ENCODE peak calls at places on chromosomes 3 and 15, in seven cellular contexts. One of them, this sample, is unnamed.

GRCh38 chr15:69161878-69162213 is 1.4 kb downstream of the GLCE start:
- DNase-seq in HL-60: no peak
- DNase-seq in IMR-90: peak; percentile 4
- DNase-seq in stomach: no peak
- DNase-seq in cardiac muscle cell: no peak
- DNase-seq in kidney epithelial cell: no peak
- DNase-seq in mammary epithelial cell: no peak
- DNase-seq in this sample: no peak

GRCh38 chr3:52393959-52394670 is 50.8 kb downstream of the SEMA3G start:
- DNase-seq in HL-60: no peak
- DNase-seq in IMR-90: no peak
- DNase-seq in stomach: no peak
- DNase-seq in cardiac muscle cell: no peak
- DNase-seq in kidney epithelial cell: no peak
- DNase-seq in mammary epithelial cell: no peak
- DNase-seq in this sample: no peak

GRCh38 chr3:171776411-171776810 is 33.9 kb downstream of the PLD1 start:
- DNase-seq in HL-60: no peak
- DNase-seq in IMR-90: no peak
- DNase-seq in stomach: no peak
- DNase-seq in cardiac muscle cell: no peak
- DNase-seq in kidney epithelial cell: no peak
- DNase-seq in mammary epithelial cell: peak; percentile 92
- DNase-seq in this sample: no peak

GRCh38 chr3:187626581-187626980 is 43.6 kb downstream of the SST start:
- DNase-seq in HL-60: no peak
- DNase-seq in IMR-90: no peak
- DNase-seq in stomach: no peak
- DNase-seq in cardiac muscle cell: no peak
- DNase-seq in kidney epithelial cell: no peak
- DNase-seq in mammary epithelial cell: no peak
- DNase-seq in this sample: no peak

GRCh38 chr15:36414670-36415069 is 164.8 kb upstream of the CDIN1 start:
- DNase-seq in HL-60: no peak
- DNase-seq in IMR-90: peak; percentile 17
- DNase-seq in stomach: no peak
- DNase-seq in cardiac muscle cell: no peak
- DNase-seq in kidney epithelial cell: peak; percentile 37
- DNase-seq in mammary epithelial cell: peak; percentile 63
- DNase-seq in this sample: no peak

GRCh38 chr15:40928975-40929729 is at the start of gene DLL4:
- DNase-seq in HL-60: peak; percentile 48
- DNase-seq in IMR-90: peak; percentile 59
- DNase-seq in stomach: peak; percentile 74
- DNase-seq in cardiac muscle cell: peak; percentile 69
- DNase-seq in kidney epithelial cell: no peak
- DNase-seq in mammary epithelial cell: peak; percentile 62
- DNase-seq in this sample: no peak

GRCh38 chr3:154095832-154096421 is 25.3 kb upstream of the ARHGEF26 start:
- DNase-seq in HL-60: no peak
- DNase-seq in IMR-90: peak; percentile 55
- DNase-seq in stomach: no peak
- DNase-seq in cardiac muscle cell: no peak
- DNase-seq in kidney epithelial cell: no peak
- DNase-seq in mammary epithelial cell: no peak
- DNase-seq in this sample: no peak

GRCh38 chr3:110814170-110815007 is 257.2 kb upstream of the NECTIN3 start:
- DNase-seq in HL-60: peak; percentile 55
- DNase-seq in IMR-90: peak; percentile 98
- DNase-seq in stomach: no peak
- DNase-seq in cardiac muscle cell: no peak
- DNase-seq in kidney epithelial cell: peak; percentile 57
- DNase-seq in mammary epithelial cell: peak; percentile 87
- DNase-seq in this sample: peak; percentile 55

GRCh38 chr3:197117107-197117506 is 87.5 kb upstream of the MELTF start:
- DNase-seq in HL-60: no peak
- DNase-seq in IMR-90: peak; percentile 17
- DNase-seq in stomach: no peak
- DNase-seq in cardiac muscle cell: no peak
- DNase-seq in kidney epithelial cell: no peak
- DNase-seq in mammary epithelial cell: peak; percentile 72
- DNase-seq in this sample: no peak

GRCh38 chr3:55790596-55791350 is 303.7 kb upstream of the WNT5A start:
- DNase-seq in HL-60: no peak
- DNase-seq in IMR-90: no peak
- DNase-seq in stomach: no peak
- DNase-seq in cardiac muscle cell: no peak
- DNase-seq in kidney epithelial cell: no peak
- DNase-seq in mammary epithelial cell: no peak
- DNase-seq in this sample: no peak

GRCh38 chr3:193783166-193783896 is 190.3 kb downstream of the OPA1 start:
- DNase-seq in HL-60: no peak
- DNase-seq in IMR-90: no peak
- DNase-seq in stomach: no peak
- DNase-seq in cardiac muscle cell: no peak
- DNase-seq in kidney epithelial cell: no peak
- DNase-seq in mammary epithelial cell: peak; percentile 57
- DNase-seq in this sample: no peak

GRCh38 chr3:195921334-195921771 is 13.0 kb upstream of the TNK2 start:
- DNase-seq in HL-60: no peak
- DNase-seq in IMR-90: no peak
- DNase-seq in stomach: no peak
- DNase-seq in cardiac muscle cell: no peak
- DNase-seq in kidney epithelial cell: no peak
- DNase-seq in mammary epithelial cell: no peak
- DNase-seq in this sample: no peak

GRCh38 chr3:125200731-125201139 is 11.8 kb downstream of the SLC12A8 start:
- DNase-seq in HL-60: no peak
- DNase-seq in IMR-90: no peak
- DNase-seq in stomach: no peak
- DNase-seq in cardiac muscle cell: no peak
- DNase-seq in kidney epithelial cell: peak; percentile 25
- DNase-seq in mammary epithelial cell: no peak
- DNase-seq in this sample: no peak

GRCh38 chr3:125203731-125204130 is 8.8 kb downstream of the SLC12A8 start:
- DNase-seq in HL-60: no peak
- DNase-seq in IMR-90: no peak
- DNase-seq in stomach: no peak
- DNase-seq in cardiac muscle cell: no peak
- DNase-seq in kidney epithelial cell: no peak
- DNase-seq in mammary epithelial cell: no peak
- DNase-seq in this sample: no peak

GRCh38 chr3:125206934-125207333 is 5.6 kb downstream of the SLC12A8 start:
- DNase-seq in HL-60: no peak
- DNase-seq in IMR-90: no peak
- DNase-seq in stomach: no peak
- DNase-seq in cardiac muscle cell: no peak
- DNase-seq in kidney epithelial cell: no peak
- DNase-seq in mammary epithelial cell: no peak
- DNase-seq in this sample: no peak

GRCh38 chr3:125207507-125207906 is 5.0 kb downstream of the SLC12A8 start:
- DNase-seq in HL-60: no peak
- DNase-seq in IMR-90: no peak
- DNase-seq in stomach: no peak
- DNase-seq in cardiac muscle cell: no peak
- DNase-seq in kidney epithelial cell: no peak
- DNase-seq in mammary epithelial cell: no peak
- DNase-seq in this sample: no peak

GRCh38 chr3:125202197-125202596 is 10.4 kb downstream of the SLC12A8 start:
- DNase-seq in HL-60: peak; percentile 29
- DNase-seq in IMR-90: peak; percentile 25
- DNase-seq in stomach: no peak
- DNase-seq in cardiac muscle cell: no peak
- DNase-seq in kidney epithelial cell: no peak
- DNase-seq in mammary epithelial cell: no peak
- DNase-seq in this sample: no peak
- TF ChIP-seq CTCF in HL-60: no peak
- TF ChIP-seq CTCF in IMR-90: peak; percentile 42
- TF ChIP-seq CTCF in stomach: no peak
- TF ChIP-seq CTCF in cardiac muscle cell: peak; percentile 31
- TF ChIP-seq CTCF in kidney epithelial cell: peak; percentile 11
- TF ChIP-seq CTCF in mammary epithelial cell: peak; percentile 37
- TF ChIP-seq CTCF in this sample: no peak

GRCh38 chr15:51620647-51621046 is 1.9 kb downstream of the DMXL2 start:
- DNase-seq in HL-60: peak; percentile 39
- DNase-seq in IMR-90: no peak
- DNase-seq in stomach: no peak
- DNase-seq in cardiac muscle cell: no peak
- DNase-seq in kidney epithelial cell: no peak
- DNase-seq in mammary epithelial cell: no peak
- DNase-seq in this sample: no peak
- H3K4me3 ChIP-seq in HL-60: peak overlapping the region; percentile 81
- H3K4me3 ChIP-seq in IMR-90: no peak overlapping the region
- H3K4me3 ChIP-seq in stomach: no peak overlapping the region
- H3K4me3 ChIP-seq in cardiac muscle cell: peak overlapping the region; percentile 66
- H3K4me3 ChIP-seq in kidney epithelial cell: no peak overlapping the region
- H3K4me3 ChIP-seq in mammary epithelial cell: no peak overlapping the region
- H3K4me3 ChIP-seq in this sample: no peak overlapping the region

GRCh38 chr15:67819636-67820035 is 5.7 kb upstream of the SKOR1 start:
- DNase-seq in HL-60: no peak
- DNase-seq in IMR-90: no peak
- DNase-seq in stomach: no peak
- DNase-seq in cardiac muscle cell: no peak
- DNase-seq in kidney epithelial cell: no peak
- DNase-seq in mammary epithelial cell: no peak
- DNase-seq in this sample: no peak
- H3K27me3 ChIP-seq in HL-60: peaks cover 44% of the 10 kb centered on the region
- H3K27me3 ChIP-seq in IMR-90: peaks cover 75% of the 10 kb centered on the region
- H3K27me3 ChIP-seq in stomach: peaks cover 43% of the 10 kb centered on the region
- H3K27me3 ChIP-seq in cardiac muscle cell: peaks cover 94% of the 10 kb centered on the region
- H3K27me3 ChIP-seq in kidney epithelial cell: peaks cover 74% of the 10 kb centered on the region
- H3K27me3 ChIP-seq in mammary epithelial cell: peaks cover 51% of the 10 kb centered on the region
- H3K27me3 ChIP-seq in this sample: peaks cover 60% of the 10 kb centered on the region

DNA sequence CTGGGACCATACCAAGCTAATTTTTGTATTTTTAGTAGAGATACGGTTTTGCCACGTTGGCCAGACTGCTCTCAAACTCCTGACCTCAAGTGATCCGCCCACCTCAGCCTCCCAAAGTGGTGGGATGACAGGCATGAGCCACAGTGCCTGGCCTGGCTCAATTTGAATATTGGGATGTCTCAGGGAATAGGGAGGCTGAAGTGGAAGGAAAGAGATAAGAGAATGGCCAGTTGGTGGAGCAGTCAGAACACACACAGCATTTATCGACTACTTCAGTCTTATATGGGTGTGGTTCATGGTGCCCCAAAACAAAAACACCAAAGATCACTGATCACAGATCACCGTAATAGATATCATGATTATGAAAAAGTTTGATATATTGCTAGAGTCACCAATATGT is 144.4 kb downstream of the GMNC start:
- DNase-seq in HL-60: no peak
- DNase-seq in IMR-90: no peak
- DNase-seq in stomach: no peak
- DNase-seq in cardiac muscle cell: no peak
- DNase-seq in kidney epithelial cell: no peak
- DNase-seq in mammary epithelial cell: no peak
- DNase-seq in this sample: no peak
- TF ChIP-seq CTCF in HL-60: no peak
- TF ChIP-seq CTCF in IMR-90: no peak
- TF ChIP-seq CTCF in stomach: no peak
- TF ChIP-seq CTCF in cardiac muscle cell: no peak
- TF ChIP-seq CTCF in kidney epithelial cell: no peak
- TF ChIP-seq CTCF in mammary epithelial cell: no peak
- TF ChIP-seq CTCF in this sample: no peak

GRCh38 chr3:141945726-141946125 is 69.3 kb downstream of the ATP1B3 start:
- DNase-seq in HL-60: no peak
- DNase-seq in IMR-90: no peak
- DNase-seq in stomach: no peak
- DNase-seq in cardiac muscle cell: no peak
- DNase-seq in kidney epithelial cell: no peak
- DNase-seq in mammary epithelial cell: no peak
- DNase-seq in this sample: no peak
- H3K4me3 ChIP-seq in HL-60: no peak overlapping the region
- H3K4me3 ChIP-seq in IMR-90: no peak overlapping the region
- H3K4me3 ChIP-seq in stomach: no peak overlapping the region
- H3K4me3 ChIP-seq in cardiac muscle cell: no peak overlapping the region
- H3K4me3 ChIP-seq in kidney epithelial cell: no peak overlapping the region
- H3K4me3 ChIP-seq in mammary epithelial cell: no peak overlapping the region
- H3K4me3 ChIP-seq in this sample: no peak overlapping the region

GRCh38 chr15:93196136-93196670 is 107.2 kb upstream of the RGMA start:
- DNase-seq in HL-60: no peak
- DNase-seq in IMR-90: no peak
- DNase-seq in stomach: no peak
- DNase-seq in cardiac muscle cell: no peak
- DNase-seq in kidney epithelial cell: no peak
- DNase-seq in mammary epithelial cell: no peak
- DNase-seq in this sample: no peak

GRCh38 chr15:93201940-93202339 is 112.9 kb upstream of the RGMA start:
- DNase-seq in HL-60: no peak
- DNase-seq in IMR-90: no peak
- DNase-seq in stomach: no peak
- DNase-seq in cardiac muscle cell: no peak
- DNase-seq in kidney epithelial cell: no peak
- DNase-seq in mammary epithelial cell: no peak
- DNase-seq in this sample: no peak

GRCh38 chr15:93203036-93203435 is 114.0 kb upstream of the RGMA start:
- DNase-seq in HL-60: no peak
- DNase-seq in IMR-90: no peak
- DNase-seq in stomach: no peak
- DNase-seq in cardiac muscle cell: no peak
- DNase-seq in kidney epithelial cell: no peak
- DNase-seq in mammary epithelial cell: no peak
- DNase-seq in this sample: no peak

GRCh38 chr15:93202405-93202804 is 113.4 kb upstream of the RGMA start:
- DNase-seq in HL-60: no peak
- DNase-seq in IMR-90: no peak
- DNase-seq in stomach: no peak
- DNase-seq in cardiac muscle cell: no peak
- DNase-seq in kidney epithelial cell: no peak
- DNase-seq in mammary epithelial cell: no peak
- DNase-seq in this sample: no peak

GRCh38 chr15:93200448-93201226 is 111.6 kb upstream of the RGMA start:
- DNase-seq in HL-60: no peak
- DNase-seq in IMR-90: no peak
- DNase-seq in stomach: no peak
- DNase-seq in cardiac muscle cell: no peak
- DNase-seq in kidney epithelial cell: no peak
- DNase-seq in mammary epithelial cell: no peak
- DNase-seq in this sample: no peak
- H3K27me3 ChIP-seq in HL-60: peaks cover 2% of the 10 kb centered on the region
- H3K27me3 ChIP-seq in IMR-90: no peaks in the 10 kb centered on the region
- H3K27me3 ChIP-seq in stomach: no peaks in the 10 kb centered on the region
- H3K27me3 ChIP-seq in cardiac muscle cell: no peaks in the 10 kb centered on the region
- H3K27me3 ChIP-seq in kidney epithelial cell: no peaks in the 10 kb centered on the region
- H3K27me3 ChIP-seq in mammary epithelial cell: no peaks in the 10 kb centered on the region
- H3K27me3 ChIP-seq in this sample: no peaks in the 10 kb centered on the region